ENCODE peak calls at places on chromosomes 5 and 9, in six cellular contexts. Y is fibroblast of mammary gland, R is MCF 10A, I is bronchial epithelial cell, P is nephron progenitor cell, X is endothelial cell. J is an unnamed sample.

GRCh38 chr5:32027717-32028321 is 146.3 kb downstream of the GOLPH3 start:
- DNase-seq in Y (peak), R (peak), I (peak), P (no peak), X (peak), J (no peak)

GRCh38 chr9:37978983-37979382 is 75.1 kb upstream of the SLC25A51 start:
- DNase-seq in Y (no peak), R (no peak), I (no peak), P (no peak), X (no peak), J (no peak)

GRCh38 chr5:168097852-168098251 is 193.6 kb upstream of the WWC1 start:
- DNase-seq in Y (no peak), R (no peak), I (no peak), P (no peak), X (no peak), J (no peak)

GRCh38 chr5:172870807-172871431 is 36.9 kb downstream of the ERGIC1 start:
- DNase-seq in Y (peak), R (no peak), I (no peak), P (peak), X (no peak), J (no peak)

GRCh38 chr5:76617229-76617628 is 6.0 kb downstream of the F2RL2 start:
- DNase-seq in Y (no peak), R (peak), I (no peak), P (no peak), X (no peak), J (no peak)

GRCh38 chr9:125428515-125429467 is 167.2 kb downstream of the GAPVD1 start:
- DNase-seq in Y (no peak), R (no peak), I (no peak), P (no peak), X (no peak), J (no peak)

GRCh38 chr5:58236498-58236897 is 223.4 kb downstream of the PLK2 start:
- DNase-seq in Y (no peak), R (no peak), I (no peak), P (no peak), X (no peak), J (no peak)

GRCh38 chr5:84378420-84378819 is 6.3 kb downstream of the EDIL3 start:
- DNase-seq in Y (peak), R (no peak), I (no peak), P (no peak), X (no peak), J (no peak)

GRCh38 chr5:54177058-54177457 is 133.3 kb downstream of the ARL15 start:
- DNase-seq in Y (no peak), R (no peak), I (no peak), P (no peak), X (no peak), J (no peak)

GRCh38 chr9:89952401-89952800 is 347.6 kb downstream of the GADD45G start:
- DNase-seq in Y (peak), R (no peak), I (peak), P (no peak), X (no peak), J (peak)

GRCh38 chr9:116701940-116702642 is 15.0 kb downstream of the TRIM32 start:
- DNase-seq in Y (no peak), R (peak), I (peak), P (no peak), X (no peak), J (no peak)

GRCh38 chr9:127505396-127506116 is 54.2 kb downstream of the LRSAM1 start:
- DNase-seq in Y (peak), R (peak), I (no peak), P (peak), X (peak), J (peak)

GRCh38 chr9:37498457-37498856 is 12.7 kb downstream of the POLR1E start:
- DNase-seq in Y (no peak), R (no peak), I (no peak), P (no peak), X (no peak), J (no peak)

GRCh38 chr9:129774791-129775149 is 21.9 kb upstream of the PTGES start:
- DNase-seq in Y (no peak), R (no peak), I (no peak), P (no peak), X (no peak), J (no peak)

GRCh38 chr5:82986404-82986803 is 90.8 kb downstream of the TMEM167A start:
- DNase-seq in Y (no peak), R (no peak), I (no peak), P (no peak), X (no peak), J (no peak)

GRCh38 chr9:87148391-87149237 is 201.3 kb upstream of the GAS1 start:
- DNase-seq in Y (peak), R (peak), I (peak), P (peak), X (peak), J (no peak)
- TF ChIP-seq CTCF in Y (no peak), R (no peak), I (no peak), P (no peak), X (no peak), J (no peak)

DNA sequence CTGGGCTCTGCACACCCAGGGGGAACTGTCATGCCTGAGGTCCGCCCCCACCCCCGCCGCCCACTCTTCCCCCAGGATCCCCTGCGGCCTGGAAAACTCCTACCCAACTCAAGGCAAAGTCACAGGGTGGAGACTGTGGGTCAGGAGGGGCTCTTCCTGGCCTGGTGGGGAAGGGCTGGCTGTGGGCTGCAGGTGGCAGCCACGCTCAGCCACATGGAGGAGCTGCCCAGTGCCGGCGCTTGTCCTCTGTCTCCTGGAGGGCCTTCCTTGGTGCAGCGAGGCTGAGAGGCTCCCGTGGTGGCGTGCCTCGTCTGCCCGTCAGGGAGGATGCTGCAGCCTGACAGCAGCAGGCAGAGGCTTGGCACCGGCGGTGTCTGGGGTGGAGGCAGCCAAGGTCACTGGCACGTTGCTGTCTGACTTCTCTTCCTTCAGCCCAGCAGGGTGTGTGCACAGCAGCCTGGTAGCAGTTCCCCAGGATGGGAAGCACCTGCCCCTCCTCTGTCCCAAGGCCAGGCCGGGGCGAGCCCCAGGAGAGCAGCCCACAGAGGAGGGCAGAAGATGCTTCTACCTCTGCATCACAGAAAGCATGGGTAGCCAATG is 78.1 kb downstream of the ADAMTS2 start:
- DNase-seq in Y (peak), R (no peak), I (no peak), P (no peak), X (no peak), J (no peak)
- TF ChIP-seq CTCF in Y (no peak), R (no peak), I (no peak), P (no peak), X (no peak), J (no peak)

GRCh38 chr9:128552744-128553221 is 396 bp downstream of the SPTAN1 start:
- DNase-seq in Y (no peak), R (peak), I (no peak), P (peak), X (no peak), J (no peak)

GRCh38 chr9:128551652-128552152 is 685 bp upstream of the SPTAN1 start:
- DNase-seq in Y (no peak), R (no peak), I (peak), P (no peak), X (no peak), J (no peak)

GRCh38 chr9:128550770-128551651 is 1.4 kb upstream of the SPTAN1 start:
- DNase-seq in Y (peak), R (no peak), I (peak), P (peak), X (no peak), J (no peak)

GRCh38 chr9:128553695-128554094 is 1.3 kb downstream of the SPTAN1 start:
- DNase-seq in Y (peak), R (peak), I (peak), P (no peak), X (no peak), J (no peak)

GRCh38 chr9:128552153-128552743 is at the start of gene SPTAN1:
- DNase-seq in Y (peak), R (peak), I (peak), P (peak), X (peak), J (peak)
- TF ChIP-seq CTCF in Y (no peak), R (no peak), I (peak), P (no peak), X (no peak), J (no peak)

GRCh38 chr5:166961028-166961427 is 1330.4 kb upstream of the WWC1 start:
- DNase-seq in Y (peak), R (peak), I (no peak), P (no peak), X (no peak), J (no peak)
- TF ChIP-seq CTCF in Y (peak), R (peak), I (no peak), P (peak), X (peak), J (no peak)

GRCh38 chr9:121182976-121183375 is 18.7 kb downstream of the RAB14 start:
- DNase-seq in Y (no peak), R (no peak), I (no peak), P (no peak), X (no peak), J (no peak)

GRCh38 chr9:121185774-121186403 is 15.8 kb downstream of the RAB14 start:
- DNase-seq in Y (no peak), R (no peak), I (no peak), P (no peak), X (no peak), J (no peak)

GRCh38 chr9:121183666-121184423 is 17.8 kb downstream of the RAB14 start:
- DNase-seq in Y (no peak), R (no peak), I (no peak), P (no peak), X (no peak), J (no peak)

GRCh38 chr9:121184463-121184862 is 17.2 kb downstream of the RAB14 start:
- DNase-seq in Y (no peak), R (no peak), I (no peak), P (no peak), X (no peak), J (no peak)

GRCh38 chr9:121185178-121185745 is 16.4 kb downstream of the RAB14 start:
- DNase-seq in Y (no peak), R (no peak), I (no peak), P (no peak), X (no peak), J (no peak)
- TF ChIP-seq CTCF in Y (no peak), R (no peak), I (no peak), P (no peak), X (no peak), J (no peak)

GRCh38 chr5:170631471-170632195 is 127.8 kb downstream of the KCNIP1 start:
- DNase-seq in Y (no peak), R (peak), I (no peak), P (peak), X (peak), J (no peak)

GRCh38 chr5:170632985-170633234 is 129.1 kb downstream of the KCNIP1 start:
- DNase-seq in Y (no peak), R (no peak), I (no peak), P (peak), X (peak), J (peak)

GRCh38 chr5:170633235-170634041 is 129.6 kb downstream of the KCNIP1 start:
- DNase-seq in Y (peak), R (peak), I (peak), P (peak), X (peak), J (no peak)

GRCh38 chr5:170630711-170631141 is 126.9 kb downstream of the KCNIP1 start:
- DNase-seq in Y (peak), R (no peak), I (no peak), P (no peak), X (no peak), J (no peak)

GRCh38 chr5:170632266-170632984 is 128.6 kb downstream of the KCNIP1 start:
- DNase-seq in Y (no peak), R (peak), I (no peak), P (peak), X (peak), J (no peak)
- TF ChIP-seq CTCF in Y (no peak), R (no peak), I (no peak), P (no peak), X (no peak), J (no peak)

GRCh38 chr5:142405814-142406395 is 81.1 kb upstream of the SPRY4 start:
- DNase-seq in Y (no peak), R (no peak), I (peak), P (no peak), X (no peak), J (no peak)
- TF ChIP-seq CTCF in Y (no peak), R (no peak), I (no peak), P (no peak), X (no peak), J (no peak)

GRCh38 chr9:79757906-79758669 is 186.3 kb downstream of the TLE4 start:
- DNase-seq in Y (peak), R (no peak), I (peak), P (no peak), X (no peak), J (no peak)
- TF ChIP-seq CTCF in Y (peak), R (peak), I (peak), P (no peak), X (peak), J (peak)

GRCh38 chr5:98455660-98456059 is 317.8 kb upstream of the RGMB start:
- DNase-seq in Y (peak), R (peak), I (peak), P (no peak), X (no peak), J (no peak)

GRCh38 chr5:98454407-98454806 is 319.1 kb upstream of the RGMB start:
- DNase-seq in Y (peak), R (peak), I (peak), P (no peak), X (no peak), J (no peak)

GRCh38 chr5:98453309-98453708 is 320.2 kb upstream of the RGMB start:
- DNase-seq in Y (peak), R (no peak), I (no peak), P (no peak), X (no peak), J (no peak)

GRCh38 chr5:98458004-98458403 is 315.5 kb upstream of the RGMB start:
- DNase-seq in Y (peak), R (no peak), I (no peak), P (no peak), X (no peak), J (no peak)

GRCh38 chr5:98454904-98455303 is 318.6 kb upstream of the RGMB start:
- DNase-seq in Y (peak), R (peak), I (peak), P (no peak), X (no peak), J (no peak)
- TF ChIP-seq CTCF in Y (peak), R (peak), I (peak), P (no peak), X (no peak), J (no peak)